ENCODE peak calls at places on chromosomes 5 and 9, in five cellular contexts. Q is M059J; E is neural progenitor cell; S is CD8-positive, alpha-beta memory T cell; T is tibial artery. M is an unnamed sample.

GRCh38 chr9:77421506-77422265 is 226.4 kb downstream of the GNA14 start:
- DNase-seq in Q (peak; percentile 69), E (no peak), S (no peak), T (no peak), M (no peak)

GRCh38 chr9:107727113-107727780 is 237.7 kb upstream of the KLF4 start:
- DNase-seq in Q (peak; percentile 56), E (no peak), S (no peak), T (no peak), M (no peak)

GRCh38 chr5:6682239-6682638 is 31.0 kb upstream of the TENT4A start:
- DNase-seq in Q (no peak), E (peak; percentile 9), S (no peak), T (no peak), M (no peak)

GRCh38 chr9:128702949-128703615 is 779 bp downstream of the PKN3 start:
- DNase-seq in Q (no peak), E (peak; percentile 82), S (no peak), T (peak; percentile 73), M (no peak)

GRCh38 chr5:122863240-122863639 is 17.8 kb downstream of the SNX24 start:
- DNase-seq in Q (no peak), E (no peak), S (no peak), T (no peak), M (no peak)

GRCh38 chr9:137618105-137619067 is at the start of gene EHMT1:
- DNase-seq in Q (peak; percentile 80), E (peak; percentile 96), S (peak; percentile 88), T (peak; percentile 92), M (no peak)

GRCh38 chr9:28688172-28688571 is 1114.9 kb upstream of the C9orf72 start:
- DNase-seq in Q (peak; percentile 27), E (peak; percentile 70), S (no peak), T (no peak), M (no peak)

GRCh38 chr9:3337515-3337914 is 188.3 kb downstream of the RFX3 start:
- DNase-seq in Q (peak; percentile 56), E (no peak), S (no peak), T (no peak), M (no peak)

GRCh38 chr5:39420482-39421145 is 4.2 kb downstream of the DAB2 start:
- DNase-seq in Q (peak; percentile 91), E (peak; percentile 27), S (no peak), T (peak; percentile 83), M (no peak)

GRCh38 chr5:111170279-111170678 is 53.9 kb upstream of the CAMK4 start:
- DNase-seq in Q (no peak), E (no peak), S (no peak), T (no peak), M (no peak)

M was measured in DMS 273 treated with DMSO at 0.1 percent for 48 hours.